ENCODE peak calls at places on chromosomes 12 and 14, in nine cellular contexts. One of them, this sample, is unnamed. For H3K4me1, the result is how much of the 10 kb centered on the place peaks cover.

GRCh38 chr14:61374284-61374683 is 52.9 kb downstream of the PRKCH start:
- DNase-seq in stomach: no peak
- DNase-seq in A549: no peak
- DNase-seq in SK-N-SH: no peak
- DNase-seq in esophagus muscularis mucosa: peak
- DNase-seq in upper lobe of left lung: no peak
- DNase-seq in K562: no peak
- DNase-seq in transverse colon: no peak
- DNase-seq in HepG2: no peak
- DNase-seq in this sample: no peak

GRCh38 chr14:97379091-97379531 is 581.9 kb downstream of the VRK1 start:
- DNase-seq in stomach: no peak
- DNase-seq in A549: no peak
- DNase-seq in SK-N-SH: no peak
- DNase-seq in esophagus muscularis mucosa: no peak
- DNase-seq in upper lobe of left lung: no peak
- DNase-seq in K562: no peak
- DNase-seq in transverse colon: peak
- DNase-seq in HepG2: no peak
- DNase-seq in this sample: no peak

GRCh38 chr12:109581856-109582255 is 8.3 kb downstream of the MVK start:
- DNase-seq in stomach: no peak
- DNase-seq in A549: no peak
- DNase-seq in SK-N-SH: no peak
- DNase-seq in esophagus muscularis mucosa: no peak
- DNase-seq in upper lobe of left lung: no peak
- DNase-seq in K562: no peak
- DNase-seq in transverse colon: no peak
- DNase-seq in HepG2: no peak
- DNase-seq in this sample: no peak

GRCh38 chr12:43968736-43969135 is 132.9 kb downstream of the TMEM117 start:
- DNase-seq in stomach: no peak
- DNase-seq in A549: no peak
- DNase-seq in SK-N-SH: no peak
- DNase-seq in esophagus muscularis mucosa: no peak
- DNase-seq in upper lobe of left lung: no peak
- DNase-seq in K562: no peak
- DNase-seq in transverse colon: no peak
- DNase-seq in HepG2: no peak
- DNase-seq in this sample: no peak

GRCh38 chr14:32584079-32584478 is 255.0 kb downstream of the AKAP6 start:
- DNase-seq in stomach: no peak
- DNase-seq in A549: no peak
- DNase-seq in SK-N-SH: no peak
- DNase-seq in esophagus muscularis mucosa: no peak
- DNase-seq in upper lobe of left lung: no peak
- DNase-seq in K562: no peak
- DNase-seq in transverse colon: no peak
- DNase-seq in HepG2: no peak
- DNase-seq in this sample: no peak

GRCh38 chr12:29581641-29582040 is 84.2 kb upstream of the OVCH1 start:
- DNase-seq in stomach: no peak
- DNase-seq in A549: no peak
- DNase-seq in SK-N-SH: no peak
- DNase-seq in esophagus muscularis mucosa: no peak
- DNase-seq in upper lobe of left lung: no peak
- DNase-seq in K562: no peak
- DNase-seq in transverse colon: no peak
- DNase-seq in HepG2: no peak
- DNase-seq in this sample: no peak

GRCh38 chr12:132143328-132144071 is 619 bp downstream of the DDX51 start:
- DNase-seq in stomach: no peak
- DNase-seq in A549: no peak
- DNase-seq in SK-N-SH: peak
- DNase-seq in esophagus muscularis mucosa: no peak
- DNase-seq in upper lobe of left lung: peak
- DNase-seq in K562: no peak
- DNase-seq in transverse colon: no peak
- DNase-seq in HepG2: no peak
- DNase-seq in this sample: no peak

GRCh38 chr12:11944321-11944720 is 126.4 kb upstream of the BCL2L14 start:
- DNase-seq in stomach: no peak
- DNase-seq in A549: no peak
- DNase-seq in SK-N-SH: no peak
- DNase-seq in esophagus muscularis mucosa: peak
- DNase-seq in upper lobe of left lung: no peak
- DNase-seq in K562: no peak
- DNase-seq in transverse colon: no peak
- DNase-seq in HepG2: no peak
- DNase-seq in this sample: no peak

GRCh38 chr14:102901633-102902032 is 20.8 kb upstream of the AMN start:
- DNase-seq in stomach: no peak
- DNase-seq in A549: no peak
- DNase-seq in SK-N-SH: no peak
- DNase-seq in esophagus muscularis mucosa: no peak
- DNase-seq in upper lobe of left lung: peak
- DNase-seq in K562: no peak
- DNase-seq in transverse colon: peak
- DNase-seq in HepG2: no peak
- DNase-seq in this sample: no peak

GRCh38 chr14:99300190-99300589 is 28.2 kb upstream of the BCL11B start:
- DNase-seq in stomach: no peak
- DNase-seq in A549: no peak
- DNase-seq in SK-N-SH: no peak
- DNase-seq in esophagus muscularis mucosa: no peak
- DNase-seq in upper lobe of left lung: no peak
- DNase-seq in K562: no peak
- DNase-seq in transverse colon: no peak
- DNase-seq in HepG2: no peak
- DNase-seq in this sample: no peak

DNA sequence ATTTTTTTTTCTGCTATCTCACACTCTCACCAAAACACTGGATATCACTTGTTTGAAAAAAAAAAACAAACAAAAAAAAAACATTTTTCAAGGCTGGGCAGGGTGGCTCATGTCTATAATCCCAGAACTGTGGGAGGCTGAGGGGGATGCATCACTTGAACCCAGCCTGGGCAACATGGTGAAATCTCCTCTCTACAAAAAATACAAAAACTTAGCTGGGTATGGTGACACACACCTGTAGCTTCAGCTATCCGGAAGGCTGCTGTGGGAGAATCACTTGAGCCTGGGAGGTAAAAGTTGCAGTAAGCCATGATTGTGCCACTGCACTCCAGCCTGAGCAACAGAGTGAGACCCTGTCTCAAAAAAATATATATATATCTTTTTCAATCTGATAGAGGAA is 66.2 kb downstream of the EPS8 start:
- DNase-seq in stomach: no peak
- DNase-seq in A549: no peak
- DNase-seq in SK-N-SH: no peak
- DNase-seq in esophagus muscularis mucosa: no peak
- DNase-seq in upper lobe of left lung: no peak
- DNase-seq in K562: no peak
- DNase-seq in transverse colon: no peak
- DNase-seq in HepG2: no peak
- DNase-seq in this sample: no peak
- H3K4me1 ChIP-seq in stomach: under half
- H3K4me1 ChIP-seq in A549: half or more
- H3K4me1 ChIP-seq in SK-N-SH: under half
- H3K4me1 ChIP-seq in esophagus muscularis mucosa: under half
- H3K4me1 ChIP-seq in upper lobe of left lung: under half
- H3K4me1 ChIP-seq in K562: under half
- H3K4me1 ChIP-seq in transverse colon: under half
- H3K4me1 ChIP-seq in HepG2: under half
- H3K4me1 ChIP-seq in this sample: under half

DNA sequence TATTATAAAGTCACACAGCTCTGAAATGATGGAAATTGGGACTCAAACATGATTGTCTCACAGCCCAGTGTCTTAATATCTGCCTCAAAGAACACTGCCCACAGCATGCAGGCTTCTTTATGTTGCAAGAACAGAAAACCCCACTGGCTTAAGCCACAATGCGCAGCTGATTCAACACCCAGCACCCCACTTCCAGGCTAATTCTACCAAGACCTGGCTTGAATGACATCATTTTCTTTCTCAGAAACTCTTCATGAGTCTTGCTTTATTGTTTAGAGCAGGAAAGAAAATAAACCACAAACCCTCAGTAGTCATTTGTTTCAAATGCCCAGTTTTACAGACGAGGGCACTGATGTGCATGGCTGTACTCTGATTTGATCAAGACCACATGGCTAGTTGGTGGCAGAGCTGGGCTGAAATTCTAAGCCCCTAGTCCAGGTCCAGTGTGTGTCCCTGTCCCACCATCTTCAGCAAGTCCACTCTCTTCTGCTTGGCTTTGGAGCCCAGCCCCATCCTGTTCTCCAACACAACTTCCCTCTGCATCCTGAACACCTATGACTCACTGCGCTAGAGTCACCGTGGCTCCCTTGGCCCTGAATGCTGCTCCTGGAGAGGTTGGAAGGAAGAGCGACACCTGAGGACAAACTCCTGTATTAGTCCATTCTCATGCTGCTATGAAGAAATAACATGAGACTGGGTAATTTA is 50.3 kb upstream of the SRSF5 start:
- DNase-seq in stomach: no peak
- DNase-seq in A549: no peak
- DNase-seq in SK-N-SH: no peak
- DNase-seq in esophagus muscularis mucosa: no peak
- DNase-seq in upper lobe of left lung: no peak
- DNase-seq in K562: no peak
- DNase-seq in transverse colon: peak
- DNase-seq in HepG2: no peak
- DNase-seq in this sample: no peak
- H3K27ac ChIP-seq in stomach: peak
- H3K27ac ChIP-seq in A549: no peak
- H3K27ac ChIP-seq in SK-N-SH: peak
- H3K27ac ChIP-seq in esophagus muscularis mucosa: peak
- H3K27ac ChIP-seq in upper lobe of left lung: peak
- H3K27ac ChIP-seq in K562: no peak
- H3K27ac ChIP-seq in transverse colon: peak
- H3K27ac ChIP-seq in HepG2: no peak
- H3K27ac ChIP-seq in this sample: peak

DNA sequence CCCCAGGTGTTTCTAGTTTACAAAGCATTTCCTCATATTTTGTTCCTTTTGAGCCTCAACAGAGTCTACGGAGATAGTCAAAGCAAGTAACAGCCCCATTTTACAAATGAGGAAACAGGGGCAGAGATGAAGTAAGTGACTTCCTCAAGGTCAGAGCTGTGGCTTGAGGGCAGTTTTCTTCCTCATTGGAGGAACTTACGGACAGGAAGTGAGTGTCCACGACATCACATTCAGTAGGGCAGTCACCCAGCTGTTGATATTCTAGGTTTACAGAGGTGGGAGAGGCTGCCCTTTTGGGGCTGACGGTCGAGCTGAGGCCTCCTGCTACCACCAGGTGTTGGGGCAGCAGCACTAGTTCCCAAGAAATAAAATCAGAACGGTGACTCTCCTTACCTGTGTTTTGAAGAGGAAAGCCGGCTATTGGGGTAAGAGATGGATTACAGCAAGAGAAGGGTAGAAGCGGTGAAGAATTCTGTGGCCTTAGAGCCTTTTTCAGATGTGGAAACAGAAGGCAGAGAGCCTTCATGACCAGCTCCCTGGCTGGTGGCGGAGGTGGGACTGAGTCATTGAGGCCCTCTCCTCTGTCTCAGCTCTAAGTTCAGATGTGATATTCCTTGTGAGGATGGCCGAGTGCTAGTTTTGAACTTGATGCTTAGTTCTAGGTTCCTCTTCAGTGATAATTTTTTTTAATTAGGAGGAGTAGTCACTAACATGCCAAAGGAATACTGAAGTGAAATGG is 41.7 kb downstream of the SUSD6 start:
- DNase-seq in stomach: peak
- DNase-seq in A549: no peak
- DNase-seq in SK-N-SH: no peak
- DNase-seq in esophagus muscularis mucosa: no peak
- DNase-seq in upper lobe of left lung: no peak
- DNase-seq in K562: peak
- DNase-seq in transverse colon: peak
- DNase-seq in HepG2: no peak
- DNase-seq in this sample: no peak
- TF ChIP-seq EP300 in stomach: no peak
- TF ChIP-seq EP300 in A549: no peak
- TF ChIP-seq EP300 in SK-N-SH: no peak
- TF ChIP-seq EP300 in esophagus muscularis mucosa: no peak
- TF ChIP-seq EP300 in upper lobe of left lung: no peak
- TF ChIP-seq EP300 in K562: no peak
- TF ChIP-seq EP300 in transverse colon: no peak
- TF ChIP-seq EP300 in HepG2: no peak
- TF ChIP-seq EP300 in this sample: no peak

GRCh38 chr14:22509751-22510300 is 79.2 kb downstream of the DAD1 start:
- DNase-seq in stomach: no peak
- DNase-seq in A549: no peak
- DNase-seq in SK-N-SH: no peak
- DNase-seq in esophagus muscularis mucosa: no peak
- DNase-seq in upper lobe of left lung: no peak
- DNase-seq in K562: no peak
- DNase-seq in transverse colon: no peak
- DNase-seq in HepG2: no peak
- DNase-seq in this sample: no peak

GRCh38 chr14:22508662-22509035 is 80.4 kb downstream of the DAD1 start:
- DNase-seq in stomach: no peak
- DNase-seq in A549: no peak
- DNase-seq in SK-N-SH: no peak
- DNase-seq in esophagus muscularis mucosa: no peak
- DNase-seq in upper lobe of left lung: no peak
- DNase-seq in K562: no peak
- DNase-seq in transverse colon: no peak
- DNase-seq in HepG2: no peak
- DNase-seq in this sample: no peak

GRCh38 chr14:22509036-22509709 is 79.9 kb downstream of the DAD1 start:
- DNase-seq in stomach: no peak
- DNase-seq in A549: no peak
- DNase-seq in SK-N-SH: peak
- DNase-seq in esophagus muscularis mucosa: no peak
- DNase-seq in upper lobe of left lung: no peak
- DNase-seq in K562: no peak
- DNase-seq in transverse colon: no peak
- DNase-seq in HepG2: no peak
- DNase-seq in this sample: no peak

GRCh38 chr14:22512106-22512814 is 76.8 kb downstream of the DAD1 start:
- DNase-seq in stomach: no peak
- DNase-seq in A549: no peak
- DNase-seq in SK-N-SH: no peak
- DNase-seq in esophagus muscularis mucosa: no peak
- DNase-seq in upper lobe of left lung: no peak
- DNase-seq in K562: no peak
- DNase-seq in transverse colon: no peak
- DNase-seq in HepG2: no peak
- DNase-seq in this sample: no peak

DNA sequence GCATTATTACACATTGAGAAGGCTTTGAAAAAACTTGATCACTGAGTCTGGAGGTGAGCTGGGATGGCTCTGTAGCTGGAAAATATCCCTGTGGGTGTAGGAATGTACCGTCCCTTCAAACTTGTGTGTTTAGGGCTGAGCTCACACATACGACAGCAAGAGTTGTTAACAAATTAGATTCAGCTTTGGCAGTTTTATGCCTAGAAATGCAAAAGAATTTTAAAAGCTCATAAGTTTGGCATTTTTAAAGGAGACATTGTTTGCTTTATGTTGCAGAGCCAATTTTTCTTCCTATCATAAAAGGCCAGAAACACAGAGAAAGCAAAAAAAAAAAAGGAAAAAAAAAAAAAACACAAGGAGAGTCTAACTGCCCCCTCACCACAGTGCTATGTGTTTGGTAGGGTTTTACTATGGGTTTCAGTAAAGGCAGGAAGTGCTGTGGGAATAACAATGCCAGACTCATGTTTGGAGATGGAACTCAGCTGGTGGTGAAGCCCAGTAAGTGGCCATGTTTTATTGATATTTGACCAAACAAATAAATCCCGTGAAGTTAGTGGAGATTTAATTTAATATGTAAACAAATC is 78.4 kb downstream of the DAD1 start:
- DNase-seq in stomach: no peak
- DNase-seq in A549: no peak
- DNase-seq in SK-N-SH: no peak
- DNase-seq in esophagus muscularis mucosa: no peak
- DNase-seq in upper lobe of left lung: no peak
- DNase-seq in K562: no peak
- DNase-seq in transverse colon: no peak
- DNase-seq in HepG2: no peak
- DNase-seq in this sample: no peak
- H3K4me1 ChIP-seq in stomach: half or more
- H3K4me1 ChIP-seq in A549: under half
- H3K4me1 ChIP-seq in SK-N-SH: under half
- H3K4me1 ChIP-seq in esophagus muscularis mucosa: under half
- H3K4me1 ChIP-seq in upper lobe of left lung: under half
- H3K4me1 ChIP-seq in K562: under half
- H3K4me1 ChIP-seq in transverse colon: under half
- H3K4me1 ChIP-seq in HepG2: under half
- H3K4me1 ChIP-seq in this sample: under half

This sample was measured in suprapubic skin.